ENCODE peak calls at places on chromosome 12, in six cellular contexts. One of them, this sample, is unnamed.
A peak's percentile ranks its signal among the peaks of the same experiment; 100 is the strongest.

GRCh38 chr12:101823891-101824290 is 6.9 kb downstream of the GNPTAB start:
- DNase-seq in GM12878: no peak
- DNase-seq in HCT116: peak; percentile 33
- DNase-seq in K562: peak; percentile 79
- DNase-seq in HepG2: peak; percentile 21
- DNase-seq in H1: peak; percentile 50
- DNase-seq in this sample: peak; percentile 46

GRCh38 chr12:88309546-88309945 is 167.4 kb downstream of the TMTC3 start:
- DNase-seq in GM12878: no peak
- DNase-seq in HCT116: no peak
- DNase-seq in K562: no peak
- DNase-seq in HepG2: no peak
- DNase-seq in H1: no peak
- DNase-seq in this sample: no peak

GRCh38 chr12:100128509-100128908 is 14.2 kb downstream of the BLTP3B start:
- DNase-seq in GM12878: no peak
- DNase-seq in HCT116: no peak
- DNase-seq in K562: peak; percentile 31
- DNase-seq in HepG2: peak; percentile 39
- DNase-seq in H1: no peak
- DNase-seq in this sample: no peak

GRCh38 chr12:75959506-75959905 is 72.1 kb downstream of the PHLDA1 start:
- DNase-seq in GM12878: no peak
- DNase-seq in HCT116: no peak
- DNase-seq in K562: no peak
- DNase-seq in HepG2: no peak
- DNase-seq in H1: no peak
- DNase-seq in this sample: no peak

GRCh38 chr12:105279460-105280056 is 43.6 kb upstream of the APPL2 start:
- DNase-seq in GM12878: no peak
- DNase-seq in HCT116: peak; percentile 26
- DNase-seq in K562: peak; percentile 15
- DNase-seq in HepG2: peak; percentile 22
- DNase-seq in H1: peak; percentile 56
- DNase-seq in this sample: no peak

GRCh38 chr12:5040368-5040767 is 3.3 kb upstream of the KCNA5 start:
- DNase-seq in GM12878: no peak
- DNase-seq in HCT116: no peak
- DNase-seq in K562: no peak
- DNase-seq in HepG2: no peak
- DNase-seq in H1: no peak
- DNase-seq in this sample: no peak

GRCh38 chr12:94282675-94283074 is 134.3 kb downstream of the PLXNC1 start:
- DNase-seq in GM12878: no peak
- DNase-seq in HCT116: no peak
- DNase-seq in K562: no peak
- DNase-seq in HepG2: no peak
- DNase-seq in H1: no peak
- DNase-seq in this sample: no peak

GRCh38 chr12:12016284-12017100 is 54.2 kb upstream of the BCL2L14 start:
- DNase-seq in GM12878: no peak
- DNase-seq in HCT116: no peak
- DNase-seq in K562: no peak
- DNase-seq in HepG2: no peak
- DNase-seq in H1: no peak
- DNase-seq in this sample: no peak

GRCh38 chr12:109951751-109952150 is 44.4 kb downstream of the GIT2 start:
- DNase-seq in GM12878: no peak
- DNase-seq in HCT116: peak; percentile 69
- DNase-seq in K562: no peak
- DNase-seq in HepG2: no peak
- DNase-seq in H1: no peak
- DNase-seq in this sample: no peak

GRCh38 chr12:53044052-53044581 is 5.7 kb upstream of the TNS2 start:
- DNase-seq in GM12878: no peak
- DNase-seq in HCT116: no peak
- DNase-seq in K562: peak; percentile 11
- DNase-seq in HepG2: peak; percentile 72
- DNase-seq in H1: no peak
- DNase-seq in this sample: no peak

GRCh38 chr12:76158518-76159321 is 74.2 kb upstream of the NAP1L1 start:
- DNase-seq in GM12878: peak; percentile 91
- DNase-seq in HCT116: peak; percentile 34
- DNase-seq in K562: peak; percentile 76
- DNase-seq in HepG2: peak; percentile 53
- DNase-seq in H1: peak; percentile 73
- DNase-seq in this sample: peak; percentile 46

GRCh38 chr12:105539735-105540134 is 209.2 kb downstream of the C12orf75 start:
- DNase-seq in GM12878: no peak
- DNase-seq in HCT116: no peak
- DNase-seq in K562: no peak
- DNase-seq in HepG2: no peak
- DNase-seq in H1: no peak
- DNase-seq in this sample: no peak

GRCh38 chr12:6215932-6216494 is 15.8 kb downstream of the CD9 start:
- DNase-seq in GM12878: no peak
- DNase-seq in HCT116: peak; percentile 93
- DNase-seq in K562: no peak
- DNase-seq in HepG2: no peak
- DNase-seq in H1: no peak
- DNase-seq in this sample: no peak

GRCh38 chr12:54413284-54414190 is 5.5 kb downstream of the ITGA5 start:
- DNase-seq in GM12878: no peak
- DNase-seq in HCT116: no peak
- DNase-seq in K562: no peak
- DNase-seq in HepG2: no peak
- DNase-seq in H1: no peak
- DNase-seq in this sample: no peak

GRCh38 chr12:121036810-121037326 is 2.2 kb downstream of the OASL start:
- DNase-seq in GM12878: no peak
- DNase-seq in HCT116: no peak
- DNase-seq in K562: no peak
- DNase-seq in HepG2: no peak
- DNase-seq in H1: no peak
- DNase-seq in this sample: no peak

GRCh38 chr12:22121224-22121623 is 75.2 kb downstream of the CMAS start:
- DNase-seq in GM12878: no peak
- DNase-seq in HCT116: peak; percentile 10
- DNase-seq in K562: no peak
- DNase-seq in HepG2: peak; percentile 9
- DNase-seq in H1: peak; percentile 68
- DNase-seq in this sample: peak; percentile 55

GRCh38 chr12:64218597-64218996 is 3.5 kb downstream of the KICS2 start:
- DNase-seq in GM12878: peak; percentile 9
- DNase-seq in HCT116: no peak
- DNase-seq in K562: peak; percentile 30
- DNase-seq in HepG2: no peak
- DNase-seq in H1: no peak
- DNase-seq in this sample: no peak

GRCh38 chr12:60194682-60195081 is 598.9 kb downstream of the SLC16A7 start:
- DNase-seq in GM12878: no peak
- DNase-seq in HCT116: no peak
- DNase-seq in K562: no peak
- DNase-seq in HepG2: no peak
- DNase-seq in H1: no peak
- DNase-seq in this sample: no peak

GRCh38 chr12:13196302-13196921 is at the start of gene EMP1:
- DNase-seq in GM12878: peak; percentile 39
- DNase-seq in HCT116: peak; percentile 98
- DNase-seq in K562: no peak
- DNase-seq in HepG2: peak; percentile 29
- DNase-seq in H1: no peak
- DNase-seq in this sample: peak; percentile 83

GRCh38 chr12:114443607-114444421 is 37.9 kb upstream of the TBX5 start:
- DNase-seq in GM12878: no peak
- DNase-seq in HCT116: no peak
- DNase-seq in K562: no peak
- DNase-seq in HepG2: no peak
- DNase-seq in H1: peak; percentile 64
- DNase-seq in this sample: no peak

GRCh38 chr12:2925322-2925995 is 33.7 kb upstream of the TEAD4 start:
- DNase-seq in GM12878: no peak
- DNase-seq in HCT116: no peak
- DNase-seq in K562: no peak
- DNase-seq in HepG2: no peak
- DNase-seq in H1: no peak
- DNase-seq in this sample: no peak

GRCh38 chr12:107581616-107582015 is 104.0 kb upstream of the PWP1 start:
- DNase-seq in GM12878: no peak
- DNase-seq in HCT116: no peak
- DNase-seq in K562: no peak
- DNase-seq in HepG2: no peak
- DNase-seq in H1: no peak
- DNase-seq in this sample: no peak

GRCh38 chr12:117040496-117040895 is 58.7 kb downstream of the TESC start:
- DNase-seq in GM12878: no peak
- DNase-seq in HCT116: no peak
- DNase-seq in K562: no peak
- DNase-seq in HepG2: no peak
- DNase-seq in H1: no peak
- DNase-seq in this sample: no peak

GRCh38 chr12:77667101-77667500 is 163.6 kb upstream of the NAV3 start:
- DNase-seq in GM12878: no peak
- DNase-seq in HCT116: no peak
- DNase-seq in K562: no peak
- DNase-seq in HepG2: no peak
- DNase-seq in H1: no peak
- DNase-seq in this sample: no peak

GRCh38 chr12:47556219-47556618 is 149.6 kb downstream of the RPAP3 start:
- DNase-seq in GM12878: no peak
- DNase-seq in HCT116: no peak
- DNase-seq in K562: no peak
- DNase-seq in HepG2: no peak
- DNase-seq in H1: no peak
- DNase-seq in this sample: no peak

GRCh38 chr12:100651694-100652093 is 78.2 kb downstream of the GAS2L3 start:
- DNase-seq in GM12878: no peak
- DNase-seq in HCT116: no peak
- DNase-seq in K562: no peak
- DNase-seq in HepG2: peak; percentile 15
- DNase-seq in H1: no peak
- DNase-seq in this sample: no peak

GRCh38 chr12:53068811-53069585 is 10.2 kb downstream of the SPRYD3 start:
- DNase-seq in GM12878: no peak
- DNase-seq in HCT116: no peak
- DNase-seq in K562: no peak
- DNase-seq in HepG2: no peak
- DNase-seq in H1: no peak
- DNase-seq in this sample: no peak

GRCh38 chr12:48342980-48343379 is 7.7 kb downstream of the ZNF641 start:
- DNase-seq in GM12878: no peak
- DNase-seq in HCT116: no peak
- DNase-seq in K562: no peak
- DNase-seq in HepG2: no peak
- DNase-seq in H1: no peak
- DNase-seq in this sample: no peak

GRCh38 chr12:21962821-21963220 is 21.6 kb upstream of the ABCC9 start:
- DNase-seq in GM12878: no peak
- DNase-seq in HCT116: no peak
- DNase-seq in K562: no peak
- DNase-seq in HepG2: no peak
- DNase-seq in H1: no peak
- DNase-seq in this sample: no peak

GRCh38 chr12:44287545-44287944 is 451.7 kb downstream of the TMEM117 start:
- DNase-seq in GM12878: no peak
- DNase-seq in HCT116: no peak
- DNase-seq in K562: no peak
- DNase-seq in HepG2: no peak
- DNase-seq in H1: no peak
- DNase-seq in this sample: no peak
- TF ChIP-seq ZNF274 in GM12878: no peak
- TF ChIP-seq ZNF274 in HCT116: no peak
- TF ChIP-seq ZNF274 in K562: no peak
- TF ChIP-seq ZNF274 in HepG2: no peak
- TF ChIP-seq ZNF274 in H1: no peak
- TF ChIP-seq ZNF274 in this sample: no peak

GRCh38 chr12:25051583-25052190 is 102.8 kb upstream of the BCAT1 start:
- DNase-seq in GM12878: peak; percentile 84
- DNase-seq in HCT116: no peak
- DNase-seq in K562: no peak
- DNase-seq in HepG2: no peak
- DNase-seq in H1: no peak
- DNase-seq in this sample: no peak
- TF ChIP-seq ZNF274 in GM12878: no peak
- TF ChIP-seq ZNF274 in HCT116: no peak
- TF ChIP-seq ZNF274 in K562: no peak
- TF ChIP-seq ZNF274 in HepG2: no peak
- TF ChIP-seq ZNF274 in H1: no peak
- TF ChIP-seq ZNF274 in this sample: no peak

DNA sequence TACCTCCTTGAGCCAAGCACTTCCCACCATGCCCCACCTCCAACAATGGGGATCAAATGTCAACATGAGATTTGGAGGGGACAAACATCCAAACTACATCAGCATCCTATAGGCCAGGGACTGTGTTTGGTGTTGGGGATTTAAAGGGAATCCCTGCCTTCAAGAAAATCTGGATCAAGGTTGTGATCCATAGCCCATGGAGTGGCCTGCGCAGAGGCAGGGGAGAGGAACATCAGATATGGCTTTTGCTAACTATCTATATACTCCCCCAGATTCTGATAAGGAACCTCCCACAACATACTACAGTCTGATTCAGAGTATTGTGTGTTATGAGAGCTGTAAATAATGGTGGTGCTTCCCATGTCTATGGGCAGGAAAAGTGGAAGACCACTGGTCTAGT is 5.1 kb downstream of the KIF5A start:
- DNase-seq in GM12878: no peak
- DNase-seq in HCT116: no peak
- DNase-seq in K562: no peak
- DNase-seq in HepG2: no peak
- DNase-seq in H1: no peak
- DNase-seq in this sample: no peak
- TF ChIP-seq ZNF274 in GM12878: no peak
- TF ChIP-seq ZNF274 in HCT116: no peak
- TF ChIP-seq ZNF274 in K562: no peak
- TF ChIP-seq ZNF274 in HepG2: no peak
- TF ChIP-seq ZNF274 in H1: no peak
- TF ChIP-seq ZNF274 in this sample: no peak

DNA sequence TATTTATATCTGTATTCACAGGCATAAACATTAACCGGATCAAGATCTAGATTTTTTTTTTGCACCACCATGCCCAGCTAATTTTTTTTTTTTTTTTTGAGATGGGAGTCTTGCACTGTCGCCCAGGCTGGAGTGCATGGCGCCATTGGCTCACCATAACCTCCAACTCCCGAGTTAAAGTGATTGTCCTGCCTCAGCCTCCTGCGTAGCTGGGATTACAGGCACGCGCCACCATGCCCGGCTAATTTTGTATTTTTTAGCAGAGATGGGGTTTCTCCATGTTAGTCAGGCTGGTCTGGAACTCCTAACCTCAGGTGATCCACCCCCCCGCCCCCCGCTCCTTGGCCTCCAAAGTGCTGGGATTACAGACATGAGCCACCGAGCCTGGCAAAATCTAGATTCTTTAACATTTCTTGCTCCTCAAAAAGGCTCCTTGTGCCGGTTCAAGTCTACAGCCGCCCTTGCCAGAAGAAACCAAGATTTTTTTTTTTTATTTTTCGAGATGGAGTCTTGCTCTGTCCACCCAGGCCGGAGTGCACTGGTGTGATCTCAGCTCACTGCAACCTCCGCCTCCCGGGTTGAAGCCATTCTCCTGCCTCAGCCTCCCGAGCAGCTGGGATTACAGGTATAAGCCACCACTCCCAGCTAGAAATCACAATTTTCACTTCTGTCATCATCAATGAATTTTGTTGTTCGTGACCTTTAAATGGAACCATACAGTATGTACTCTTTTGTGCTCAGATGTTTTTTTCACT is 36.9 kb upstream of the SLC2A3 start:
- DNase-seq in GM12878: no peak
- DNase-seq in HCT116: no peak
- DNase-seq in K562: no peak
- DNase-seq in HepG2: no peak
- DNase-seq in H1: no peak
- DNase-seq in this sample: no peak
- TF ChIP-seq ZNF274 in GM12878: no peak
- TF ChIP-seq ZNF274 in HCT116: no peak
- TF ChIP-seq ZNF274 in K562: no peak
- TF ChIP-seq ZNF274 in HepG2: no peak
- TF ChIP-seq ZNF274 in H1: no peak
- TF ChIP-seq ZNF274 in this sample: no peak

This sample was measured in NT2/D1.